ENCODE peak calls at places on chromosome 15, in four cellular contexts. N is stomach; L is aorta; B is activated CD4-positive, CD25-positive, alpha-beta regulatory T cell. J is an unnamed sample.

GRCh38 chr15:41013698-41014414 is 60.6 kb downstream of the CHAC1 start:
- DNase-seq in B (no peak), N (no peak), L (no peak), J (no peak)

GRCh38 chr15:64187396-64188191 is 24.8 kb upstream of the PPIB start:
- DNase-seq in N (no peak), B (no peak), L (no peak), J (no peak)

GRCh38 chr15:28929200-28929599 is 43.4 kb downstream of the APBA2 start:
- DNase-seq in N (no peak), L (no peak), B (no peak), J (no peak)

GRCh38 chr15:31975446-31976229 is 54.7 kb upstream of the CHRNA7 start:
- DNase-seq in N (no peak), B (no peak), L (no peak), J (no peak)

GRCh38 chr15:98794754-98795153 is 146.4 kb downstream of the IGF1R start:
- DNase-seq in B (no peak), N (no peak), L (no peak), J (no peak)

GRCh38 chr15:68701886-68702285 is 118.8 kb downstream of the ANP32A start:
- DNase-seq in N (no peak), B (no peak), L (peak), J (no peak)

GRCh38 chr15:82664021-82664420 is 16.9 kb upstream of the CPEB1 start:
- DNase-seq in B (no peak), L (no peak), N (peak), J (no peak)

GRCh38 chr15:34109775-34110663 is 8.1 kb downstream of the PGBD4 start:
- DNase-seq in L (no peak), N (no peak), B (no peak), J (no peak)

GRCh38 chr15:82850731-82851130 is 41.3 kb downstream of the WHAMM start:
- DNase-seq in L (no peak), B (no peak), N (peak), J (no peak)

GRCh38 chr15:40339621-40339945 is 1.2 kb downstream of the CCDC9B start:
- DNase-seq in N (no peak), L (no peak), B (no peak), J (no peak)